ENCODE peak calls at places on chromosome 10, in four cellular contexts. G, Q, X and S are unnamed samples.

GRCh38 chr10:87675396-87676376 is 16.0 kb downstream of the PAPSS2 start:
- DNase-seq in G (peak), Q (no peak), X (no peak), S (peak)

GRCh38 chr10:69237528-69238159 is 17.5 kb downstream of the HKDC1 start:
- DNase-seq in G (peak), Q (peak), X (peak), S (no peak)

GRCh38 chr10:63268798-63269503 is 135.8 kb downstream of the NRBF2 start:
- DNase-seq in G (peak), Q (peak), X (peak), S (peak)

GRCh38 chr10:88660593-88660884 is 3.7 kb upstream of the LIPF start:
- DNase-seq in G (no peak), Q (no peak), X (no peak), S (peak)

GRCh38 chr10:83987216-83987615 is 152.1 kb upstream of the GHITM start:
- DNase-seq in G (no peak), Q (no peak), X (no peak), S (no peak)

GRCh38 chr10:11538834-11539190 is 72.6 kb downstream of the USP6NL start:
- DNase-seq in G (no peak), Q (no peak), X (no peak), S (no peak)

GRCh38 chr10:132554053-132554990 is 16.7 kb downstream of the INPP5A start:
- DNase-seq in G (no peak), Q (no peak), X (no peak), S (no peak)

GRCh38 chr10:46080886-46081285 is 34.8 kb upstream of the MSMB start:
- DNase-seq in G (no peak), Q (no peak), X (no peak), S (no peak)

GRCh38 chr10:58282615-58283014 is 13.7 kb downstream of the CISD1 start:
- DNase-seq in G (peak), Q (no peak), X (no peak), S (no peak)

GRCh38 chr10:27369832-27370231 is 129.2 kb upstream of the ACBD5 start:
- DNase-seq in G (no peak), Q (no peak), X (no peak), S (no peak)

GRCh38 chr10:129601737-129602136 is 134.7 kb downstream of the MGMT start:
- DNase-seq in G (no peak), Q (no peak), X (peak), S (no peak)

GRCh38 chr10:133422821-133423771 is 1.3 kb downstream of the SPRN start:
- DNase-seq in G (no peak), Q (no peak), X (no peak), S (no peak)

GRCh38 chr10:17854044-17854652 is 45.0 kb downstream of the MRC1 start:
- DNase-seq in G (no peak), Q (no peak), X (no peak), S (no peak)

GRCh38 chr10:48931188-48931587 is 8.5 kb downstream of the LRRC18 start:
- DNase-seq in G (no peak), Q (no peak), X (no peak), S (no peak)

GRCh38 chr10:132722980-132723970 is 62.7 kb downstream of the NKX6-2 start:
- DNase-seq in G (peak), Q (no peak), X (no peak), S (no peak)

GRCh38 chr10:5123886-5124285 is 29.7 kb downstream of the AKR1C3 start:
- DNase-seq in G (no peak), Q (no peak), X (no peak), S (no peak)

GRCh38 chr10:121667948-121668335 is 69.7 kb upstream of the FGFR2 start:
- DNase-seq in G (no peak), Q (no peak), X (no peak), S (peak)

GRCh38 chr10:97821308-97822038 is 28.2 kb upstream of the GOLGA7B start:
- DNase-seq in G (no peak), Q (no peak), X (no peak), S (no peak)

GRCh38 chr10:905503-905902 is 26.0 kb downstream of the LARP4B start:
- DNase-seq in G (peak), Q (no peak), X (no peak), S (no peak)

GRCh38 chr10:122642726-122643605 is 56.7 kb downstream of the C10orf120 start:
- DNase-seq in G (no peak), Q (no peak), X (no peak), S (no peak)

GRCh38 chr10:51691135-51691534 is 8.3 kb downstream of the CSTF2T start:
- DNase-seq in G (no peak), Q (no peak), X (no peak), S (no peak)

GRCh38 chr10:8047452-8048280 is 6.8 kb upstream of the GATA3 start:
- DNase-seq in G (no peak), Q (no peak), X (no peak), S (no peak)

GRCh38 chr10:53140516-53140915 is 367.9 kb upstream of the MBL2 start:
- DNase-seq in G (peak), Q (no peak), X (no peak), S (peak)

GRCh38 chr10:77836299-77836820 is 90.2 kb downstream of the DLG5 start:
- DNase-seq in G (peak), Q (peak), X (no peak), S (no peak)

GRCh38 chr10:4688620-4689019 is 137.4 kb upstream of the AKR1E2 start:
- DNase-seq in G (no peak), Q (no peak), X (no peak), S (no peak)